ENCODE peak calls at places on chromosomes 7 and 10, in five cellular contexts. R, X, W, J and O are unnamed samples.

GRCh38 chr7:52838981-52839411 is 196.4 kb upstream of the POM121L12 start:
- DNase-seq in W (peak; percentile 7), J (peak; percentile 4), X (no peak), R (no peak), O (no peak)

GRCh38 chr10:121310151-121310711 is 288.0 kb downstream of the FGFR2 start:
- DNase-seq in W (no peak), J (peak; percentile 48), R (no peak), X (no peak), O (no peak)

GRCh38 chr10:35726850-35727249 is 84.8 kb upstream of the FZD8 start:
- DNase-seq in X (no peak), R (no peak), W (no peak), J (no peak), O (no peak)

GRCh38 chr7:158447206-158448171 is 140.1 kb downstream of the PTPRN2 start:
- DNase-seq in J (no peak), W (no peak), R (no peak), X (no peak), O (no peak)

GRCh38 chr10:33115720-33116119 is 157.7 kb upstream of the ITGB1 start:
- DNase-seq in J (no peak), R (no peak), W (peak; percentile 85), X (no peak), O (no peak)

GRCh38 chr7:42858570-42858969 is 53.3 kb downstream of the C7orf25 start:
- DNase-seq in R (no peak), X (no peak), W (peak; percentile 65), J (no peak), O (peak; percentile 26)

GRCh38 chr10:59580257-59580863 is 129.3 kb downstream of the SLC16A9 start:
- DNase-seq in J (peak; percentile 45), W (peak; percentile 79), X (no peak), R (no peak), O (peak; percentile 34)

GRCh38 chr10:32253300-32253699 is 93.7 kb downstream of the EPC1 start:
- DNase-seq in X (no peak), J (peak; percentile 83), R (peak; percentile 41), W (peak; percentile 69), O (peak; percentile 72)